ENCODE peak calls at places on chromosomes 3 and 15, in five cellular contexts. D is RKO, H is GM13977, I is GM03348, N is T-helper 2 cell. F is an unnamed sample.

GRCh38 chr3:168952551-168952950 is 711.0 kb downstream of the MECOM start:
- DNase-seq in H (no peak), N (no peak), I (peak; percentile 23), D (peak; percentile 51), F (no peak)

GRCh38 chr15:95663156-95663831 is 667.2 kb upstream of the NR2F2 start:
- DNase-seq in D (no peak), N (no peak), H (no peak), I (peak; percentile 46), F (no peak)

GRCh38 chr15:32030795-32031194 is 480 bp downstream of the CHRNA7 start:
- DNase-seq in H (no peak), N (no peak), I (peak; percentile 10), D (peak; percentile 66), F (no peak)

GRCh38 chr15:86608461-86608860 is 528.8 kb downstream of the AGBL1 start:
- DNase-seq in I (no peak), D (no peak), H (no peak), N (no peak), F (no peak)

GRCh38 chr15:91948001-91948608 is 94.6 kb downstream of the SLCO3A1 start:
- DNase-seq in D (no peak), H (no peak), N (no peak), I (no peak), F (no peak)

GRCh38 chr3:189286188-189286587 is 114.4 kb downstream of the TPRG1 start:
- DNase-seq in H (no peak), D (no peak), N (no peak), I (no peak), F (no peak)

GRCh38 chr15:65998486-65998885 is 129.2 kb downstream of the RAB11A start:
- DNase-seq in H (no peak), N (no peak), I (no peak), D (no peak), F (no peak)

GRCh38 chr3:61927332-61927731 is 366.0 kb downstream of the PTPRG start:
- DNase-seq in H (no peak), D (no peak), N (no peak), I (peak; percentile 73), F (no peak)

GRCh38 chr3:143973352-143974021 is 1.9 kb downstream of the DIPK2A start:
- DNase-seq in D (peak; percentile 61), H (no peak), I (peak; percentile 8), N (no peak), F (no peak)

GRCh38 chr3:13415236-13416001 is 4.7 kb downstream of the NUP210 start:
- DNase-seq in H (no peak), N (no peak), D (no peak), I (no peak), F (no peak)

GRCh38 chr3:124282751-124283643 is 291.1 kb upstream of the ROPN1 start:
- DNase-seq in D (no peak), H (no peak), N (no peak), I (peak; percentile 45), F (no peak)

GRCh38 chr3:96266395-96267187 is 547.8 kb upstream of the EPHA6 start:
- DNase-seq in D (peak; percentile 83), I (no peak), H (no peak), N (no peak), F (no peak)